ENCODE peak calls at places on chromosomes 2 and 18, in five cellular contexts. I is HepG2, C is K562, S is WTC11, J is GM12878. X is an unnamed sample.

GRCh38 chr2:174035981-174036742 is 71.0 kb upstream of the SP3 start:
- DNase-seq in I (no peak), S (no peak), J (no peak), C (peak; percentile 76), X (peak; percentile 64)

GRCh38 chr18:44637210-44638051 is 43.3 kb upstream of the SETBP1 start:
- DNase-seq in S (no peak), J (no peak), I (no peak), C (no peak), X (no peak)

GRCh38 chr2:215316336-215316735 is 4.5 kb downstream of the ATIC start:
- DNase-seq in C (no peak), S (no peak), I (no peak), J (no peak), X (no peak)

GRCh38 chr18:58781627-58782194 is 83.0 kb upstream of the ZNF532 start:
- DNase-seq in S (peak; percentile 86), J (peak; percentile 57), I (peak; percentile 59), C (peak; percentile 59), X (peak; percentile 94)

GRCh38 chr2:227804970-227805369 is 8.7 kb upstream of the CCL20 start:
- DNase-seq in J (no peak), S (no peak), C (no peak), I (no peak), X (no peak)

GRCh38 chr2:206112108-206112507 is 26.1 kb upstream of the INO80D start:
- DNase-seq in J (no peak), I (no peak), C (no peak), S (no peak), X (no peak)

GRCh38 chr2:225074366-225074765 is 32.1 kb upstream of the DOCK10 start:
- DNase-seq in S (no peak), I (no peak), C (no peak), J (no peak), X (no peak)

GRCh38 chr18:58493516-58494253 is 135.2 kb downstream of the ALPK2 start:
- DNase-seq in I (peak; percentile 76), S (peak; percentile 79), J (peak; percentile 28), C (peak; percentile 80), X (peak; percentile 88)

GRCh38 chr2:111662039-111662740 is 221.8 kb downstream of the ANAPC1 start:
- DNase-seq in S (no peak), J (no peak), C (no peak), I (no peak), X (no peak)

GRCh38 chr18:51321696-51322095 is 124.2 kb upstream of the MEX3C start:
- DNase-seq in J (no peak), C (no peak), S (no peak), I (no peak), X (peak; percentile 22)

GRCh38 chr2:164881524-164881923 is 39.9 kb upstream of the COBLL1 start:
- DNase-seq in C (no peak), I (no peak), S (no peak), J (no peak), X (no peak)

GRCh38 chr2:170969872-170970271 is 40.8 kb downstream of the GORASP2 start:
- DNase-seq in I (no peak), S (no peak), C (no peak), J (no peak), X (no peak)

GRCh38 chr2:18950598-18950933 is 361.2 kb upstream of the NT5C1B start:
- DNase-seq in C (no peak), S (no peak), I (no peak), J (no peak), X (no peak)

GRCh38 chr2:33318456-33318855 is 158.0 kb upstream of the RASGRP3 start:
- DNase-seq in C (no peak), S (no peak), I (no peak), J (no peak), X (no peak)

GRCh38 chr2:74735544-74735943 is 81.5 kb downstream of the SEMA4F start:
- DNase-seq in J (no peak), I (no peak), S (no peak), C (no peak), X (peak; percentile 43)

GRCh38 chr18:78994000-78994399 is 14.4 kb downstream of the SALL3 start:
- DNase-seq in S (no peak), I (no peak), C (no peak), J (no peak), X (no peak)

GRCh38 chr2:85736456-85737355 is 17.1 kb upstream of the ATOH8 start:
- DNase-seq in I (no peak), C (no peak), S (no peak), J (no peak), X (no peak)

GRCh38 chr2:58006256-58006951 is 40.2 kb upstream of the VRK2 start:
- DNase-seq in C (no peak), S (no peak), I (no peak), J (no peak), X (no peak)

GRCh38 chr2:213818436-213818835 is 534.2 kb downstream of the SPAG16 start:
- DNase-seq in S (no peak), J (no peak), I (no peak), C (no peak), X (no peak)

GRCh38 chr2:130765464-130765863 is 10.1 kb downstream of the AMER3 start:
- DNase-seq in C (no peak), I (no peak), J (no peak), S (no peak), X (no peak)

GRCh38 chr2:190716176-190716807 is 67.4 kb downstream of the NAB1 start:
- DNase-seq in I (no peak), S (no peak), J (no peak), C (no peak), X (no peak)

GRCh38 chr2:43220982-43221659 is 5.3 kb downstream of the ZFP36L2 start:
- DNase-seq in J (no peak), S (peak; percentile 62), I (no peak), C (peak; percentile 66), X (peak; percentile 76)

GRCh38 chr2:8298783-8299182 is 383.1 kb upstream of the ID2 start:
- DNase-seq in J (no peak), I (no peak), C (no peak), S (no peak), X (no peak)

GRCh38 chr2:203814661-203815540 is 52.7 kb upstream of the CTLA4 start:
- DNase-seq in I (peak; percentile 88), J (no peak), C (peak; percentile 35), S (peak; percentile 50), X (peak; percentile 87)

GRCh38 chr2:159088906-159089305 is 120.5 kb downstream of the TANC1 start:
- DNase-seq in J (no peak), C (no peak), I (no peak), S (peak; percentile 38), X (peak; percentile 54)

GRCh38 chr2:203996692-203997091 is 60.1 kb downstream of the ICOS start:
- DNase-seq in I (no peak), C (no peak), J (no peak), S (no peak), X (no peak)

GRCh38 chr2:10811552-10811951 is 1.0 kb downstream of the PDIA6 start:
- DNase-seq in C (peak; percentile 28), S (no peak), I (no peak), J (no peak), X (peak; percentile 50)

GRCh38 chr2:137168564-137168963 is 403.2 kb downstream of the THSD7B start:
- DNase-seq in J (no peak), S (no peak), I (no peak), C (no peak), X (no peak)

GRCh38 chr2:100987974-100988373 is 14.1 kb upstream of the RPL31 start:
- DNase-seq in I (no peak), C (no peak), J (no peak), S (no peak), X (no peak)

GRCh38 chr2:120344214-120344990 is 1.5 kb upstream of the INHBB start:
- DNase-seq in S (peak; percentile 42), J (no peak), C (no peak), I (no peak), X (peak; percentile 40)

GRCh38 chr2:36486546-36487044 is 111.4 kb downstream of the FEZ2 start:
- DNase-seq in I (peak; percentile 79), C (no peak), J (no peak), S (no peak), X (peak; percentile 20)

DNA sequence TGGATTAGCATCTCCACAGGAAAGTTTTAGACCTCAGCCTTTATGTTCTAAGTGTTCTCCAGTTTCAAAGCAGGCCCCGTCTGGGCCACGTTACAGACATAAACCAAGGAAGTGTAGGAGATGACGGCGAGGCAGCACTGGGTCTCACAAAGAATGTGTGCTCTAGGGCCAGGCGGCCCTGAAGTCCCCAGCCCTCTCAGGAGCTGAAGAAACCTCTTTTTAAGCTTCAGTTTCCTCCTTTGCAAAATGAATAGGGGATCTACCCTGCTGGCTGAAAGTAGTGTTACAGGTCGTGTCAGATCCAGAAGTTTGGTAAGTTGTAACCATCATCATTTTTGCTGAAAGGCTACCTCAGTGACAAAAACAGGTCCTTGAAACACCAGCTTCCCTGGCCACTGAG is 81.7 kb downstream of the SPRED2 start:
- DNase-seq in S (peak; percentile 25), I (no peak), J (no peak), C (peak; percentile 52), X (peak; percentile 76)
- TF ChIP-seq CTCF in S (no peak), I (no peak), J (peak; percentile 45), C (peak; percentile 19), X (peak; percentile 51)

DNA sequence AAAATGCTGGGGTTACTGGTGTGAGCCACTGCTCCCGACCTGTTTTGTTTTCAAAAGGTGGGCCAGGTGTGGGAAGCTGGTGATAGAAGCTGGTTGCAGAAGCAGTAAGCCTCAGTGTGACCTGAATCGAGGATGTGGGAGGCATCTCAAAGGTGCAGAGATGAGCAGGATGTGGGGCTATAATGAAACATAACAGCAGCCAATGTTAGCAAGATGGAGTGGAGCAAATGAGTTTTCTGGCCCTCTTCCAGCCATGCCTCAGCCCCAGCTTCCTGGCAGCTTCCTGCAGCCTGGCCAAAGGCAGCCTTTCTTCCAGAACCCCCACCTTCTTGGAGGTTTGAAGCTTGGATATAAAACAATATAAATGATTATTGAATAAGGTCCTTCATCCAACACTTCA is 184.8 kb downstream of the NCK2 start:
- DNase-seq in I (no peak), S (no peak), C (no peak), J (no peak), X (no peak)
- TF ChIP-seq CREB1 in I (no peak), S (no peak), C (no peak), J (no peak), X (no peak)

GRCh38 chr18:1665064-1665463 is 760.4 kb downstream of the ADCYAP1 start:
- DNase-seq in I (no peak), J (no peak), C (no peak), S (no peak), X (no peak)

GRCh38 chr18:1659190-1659589 is 754.5 kb downstream of the ADCYAP1 start:
- DNase-seq in C (no peak), J (no peak), I (no peak), S (no peak), X (no peak)

GRCh38 chr18:1668284-1668683 is 763.6 kb downstream of the ADCYAP1 start:
- DNase-seq in J (no peak), I (no peak), C (no peak), S (no peak), X (no peak)

GRCh38 chr18:1663879-1664705 is 759.4 kb downstream of the ADCYAP1 start:
- DNase-seq in J (no peak), I (peak; percentile 44), C (peak; percentile 77), S (peak; percentile 78), X (peak; percentile 89)
- TF ChIP-seq CTCF in J (peak; percentile 53), I (peak; percentile 69), C (peak; percentile 98), S (peak; percentile 74), X (peak; percentile 87)

DNA sequence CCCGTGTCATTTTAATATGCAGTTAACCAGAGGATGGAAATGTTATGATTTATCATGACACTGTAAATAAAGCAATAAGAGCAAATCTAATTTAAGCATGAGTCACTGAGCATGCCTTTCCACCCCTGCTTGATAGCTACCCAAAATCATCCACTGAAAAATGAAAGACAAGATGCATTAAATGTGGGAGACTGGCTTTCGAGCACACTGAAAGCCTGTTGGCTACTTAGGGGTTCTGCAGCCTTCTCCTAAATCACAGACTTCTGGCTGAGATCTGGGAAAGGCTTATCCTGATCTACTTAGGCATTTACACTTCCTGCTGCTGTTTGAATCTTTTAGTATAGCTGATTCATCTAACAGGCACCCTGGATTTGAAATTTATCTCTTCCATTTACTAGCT is 778.3 kb upstream of the CDH7 start:
- DNase-seq in I (no peak), J (no peak), S (no peak), C (no peak), X (peak; percentile 27)
- TF ChIP-seq CREB1 in I (no peak), J (no peak), S (no peak), C (no peak), X (no peak)

X was measured in GM23338.